ENCODE peak calls at places on chromosomes 13 and 19, in four cellular contexts. A is stimulated activated CD4-positive, alpha-beta T cell treated with anti-CD3 and anti-CD28 coated beads, Interleukin-4, amount 100 ng/mL, for 1 hour; E is H54; P is T-helper 2 cell. K is an unnamed sample.

GRCh38 chr13:38856065-38856464 is 134.6 kb downstream of the STOML3 start:
- DNase-seq in A (no peak), E (no peak), P (no peak), K (no peak)

GRCh38 chr19:22882797-22883196 is 50.7 kb downstream of the ZNF723 start:
- DNase-seq in A (no peak), E (no peak), P (no peak), K (no peak)

GRCh38 chr19:16541526-16542044 is 652 bp downstream of the CHERP start:
- DNase-seq in A (no peak), E (no peak), P (no peak), K (no peak)

GRCh38 chr19:34667349-34668076 is 9.4 kb downstream of the SCGB2B2 start:
- DNase-seq in A (no peak), E (no peak), P (no peak), K (no peak)

GRCh38 chr13:39347926-39348901 is 254.8 kb downstream of the LHFPL6 start:
- DNase-seq in A (no peak), E (no peak), P (no peak), K (no peak)

GRCh38 chr13:19695829-19696228 is 62.4 kb downstream of the MPHOSPH8 start:
- DNase-seq in A (no peak), E (no peak), P (no peak), K (no peak)

GRCh38 chr19:19615086-19615485 is 3.4 kb downstream of the PBX4 start:
- DNase-seq in A (no peak), E (no peak), P (no peak), K (no peak)

GRCh38 chr19:5850189-5850588 is 1.1 kb downstream of the FUT3 start:
- DNase-seq in A (no peak), E (no peak), P (no peak), K (no peak)

GRCh38 chr13:105452895-105453294 is 1082.6 kb downstream of the EFNB2 start:
- DNase-seq in A (no peak), E (no peak), P (no peak), K (no peak)

GRCh38 chr19:41303941-41304340 is 6.0 kb upstream of the CCDC97 start:
- DNase-seq in A (no peak), E (no peak), P (no peak), K (no peak)

GRCh38 chr19:8209965-8210659 is 942 bp downstream of the CERS4 start:
- DNase-seq in A (no peak), E (no peak), P (no peak), K (no peak)

GRCh38 chr19:39109641-39110040 is 15.9 kb upstream of the PAK4 start:
- DNase-seq in A (no peak), E (no peak), P (no peak), K (no peak)

GRCh38 chr13:52092087-52092486 is 36.8 kb downstream of the NEK5 start:
- DNase-seq in A (no peak), E (no peak), P (no peak), K (no peak)